ENCODE peak calls at places on chromosome 20, in eight cellular contexts. D, N, W, A, V, X, S and G are unnamed samples.

GRCh38 chr20:35741892-35742740 is at the start of gene RBM39:
- DNase-seq in D (peak), A (peak), V (peak), N (peak), S (peak), X (peak), W (peak), G (peak)

GRCh38 chr20:50475879-50476292 is 34.3 kb upstream of the PTPN1 start:
- DNase-seq in V (no peak), N (no peak), S (no peak), D (peak), A (peak), W (no peak), X (peak), G (no peak)

GRCh38 chr20:1892122-1892385 is 3.2 kb upstream of the SIRPA start:
- DNase-seq in S (no peak), X (no peak), A (no peak), N (no peak), V (no peak), D (no peak), W (no peak), G (no peak)

GRCh38 chr20:5642155-5642981 is 107.8 kb upstream of the SHLD1 start:
- DNase-seq in V (no peak), W (no peak), N (peak), X (peak), D (no peak), S (no peak), A (peak), G (peak)

GRCh38 chr20:38433304-38433972 is 1.7 kb downstream of the SNHG17 start:
- DNase-seq in D (no peak), N (no peak), A (no peak), V (no peak), S (no peak), W (no peak), X (no peak), G (no peak)

GRCh38 chr20:43460172-43460829 is 2.6 kb downstream of the SRSF6 start:
- DNase-seq in D (no peak), N (no peak), S (no peak), V (no peak), W (no peak), X (no peak), A (no peak), G (no peak)

GRCh38 chr20:7744411-7744810 is 195.8 kb downstream of the HAO1 start:
- DNase-seq in N (peak), V (peak), W (no peak), D (peak), S (peak), X (peak), A (no peak), G (peak)

GRCh38 chr20:40913224-40913821 is 115.3 kb upstream of the TOP1 start:
- DNase-seq in A (no peak), X (no peak), V (no peak), W (no peak), D (no peak), S (no peak), N (no peak), G (no peak)

GRCh38 chr20:14582855-14583254 is 245.4 kb upstream of the FLRT3 start:
- DNase-seq in N (no peak), W (no peak), V (no peak), S (no peak), X (no peak), A (no peak), D (no peak), G (peak)

GRCh38 chr20:11426938-11427337 is 490.8 kb upstream of the BTBD3 start:
- DNase-seq in D (peak), W (no peak), V (no peak), N (no peak), A (no peak), X (no peak), S (no peak), G (no peak)

GRCh38 chr20:52269926-52270325 is 78.3 kb upstream of the ZFP64 start:
- DNase-seq in W (no peak), S (no peak), N (no peak), X (no peak), V (no peak), A (no peak), D (no peak), G (no peak)

GRCh38 chr20:51366155-51366886 is 176.2 kb downstream of the NFATC2 start:
- DNase-seq in W (no peak), D (peak), S (peak), V (peak), N (peak), X (peak), A (peak), G (peak)

GRCh38 chr20:17287503-17287902 is 60.7 kb downstream of the PCSK2 start:
- DNase-seq in W (no peak), A (no peak), S (no peak), V (no peak), X (no peak), N (no peak), D (no peak), G (no peak)

GRCh38 chr20:1883986-1884385 is 11.2 kb upstream of the SIRPA start:
- DNase-seq in V (no peak), X (no peak), W (no peak), N (no peak), A (no peak), D (no peak), S (no peak), G (no peak)

GRCh38 chr20:45306431-45306982 is at the start of gene RBPJL:
- DNase-seq in W (no peak), A (no peak), V (no peak), X (no peak), S (no peak), N (no peak), D (no peak), G (no peak)

GRCh38 chr20:51565298-51565697 is 22.8 kb upstream of the NFATC2 start:
- DNase-seq in D (no peak), X (no peak), N (no peak), S (no peak), V (no peak), W (no peak), A (no peak), G (no peak)

GRCh38 chr20:44151621-44152416 is 35.2 kb downstream of the JPH2 start:
- DNase-seq in S (peak), A (no peak), X (no peak), W (no peak), D (no peak), V (no peak), N (no peak), G (no peak)

GRCh38 chr20:24611360-24612140 is 142.1 kb downstream of the SYNDIG1 start:
- DNase-seq in S (no peak), A (no peak), V (no peak), D (no peak), X (no peak), N (no peak), W (no peak), G (no peak)

GRCh38 chr20:3092611-3093379 is 8.3 kb upstream of the AVP start:
- DNase-seq in A (no peak), W (no peak), X (no peak), S (no peak), N (no peak), V (no peak), D (no peak), G (no peak)

GRCh38 chr20:24207803-24208300 is 219.3 kb upstream of the GGTLC1 start:
- DNase-seq in A (no peak), D (no peak), W (no peak), X (no peak), S (no peak), N (no peak), V (no peak), G (no peak)

GRCh38 chr20:1336699-1337387 is 7.9 kb upstream of the SDCBP2 start:
- DNase-seq in X (peak), N (no peak), A (peak), W (no peak), D (no peak), V (no peak), S (no peak), G (peak)

GRCh38 chr20:61252601-61253263 is 671 bp downstream of the CDH4 start:
- DNase-seq in X (peak), D (peak), V (no peak), A (no peak), N (no peak), S (peak), W (no peak), G (peak)

GRCh38 chr20:61668064-61668463 is 397.6 kb downstream of the TAF4 start:
- DNase-seq in A (no peak), X (no peak), D (no peak), S (no peak), W (no peak), N (no peak), V (no peak), G (no peak)

GRCh38 chr20:50747275-50747674 is 15.9 kb downstream of the PARD6B start:
- DNase-seq in D (no peak), S (no peak), N (no peak), W (no peak), X (no peak), A (no peak), V (no peak), G (no peak)

GRCh38 chr20:23399568-23400241 is 21.6 kb downstream of the NAPB start:
- DNase-seq in D (peak), N (peak), A (no peak), X (peak), V (no peak), S (no peak), W (no peak), G (peak)

GRCh38 chr20:19889011-19889953 is 127.9 kb upstream of the NAA20 start:
- DNase-seq in A (peak), S (peak), V (peak), W (no peak), D (peak), X (peak), N (peak), G (peak)

GRCh38 chr20:22523499-22524392 is 60.6 kb downstream of the FOXA2 start:
- DNase-seq in W (no peak), S (peak), D (no peak), N (no peak), X (no peak), V (no peak), A (no peak), G (no peak)

GRCh38 chr20:9206486-9206885 is 137.6 kb downstream of the PLCB4 start:
- DNase-seq in S (no peak), A (no peak), W (no peak), V (no peak), D (no peak), N (no peak), X (no peak), G (no peak)

DNA sequence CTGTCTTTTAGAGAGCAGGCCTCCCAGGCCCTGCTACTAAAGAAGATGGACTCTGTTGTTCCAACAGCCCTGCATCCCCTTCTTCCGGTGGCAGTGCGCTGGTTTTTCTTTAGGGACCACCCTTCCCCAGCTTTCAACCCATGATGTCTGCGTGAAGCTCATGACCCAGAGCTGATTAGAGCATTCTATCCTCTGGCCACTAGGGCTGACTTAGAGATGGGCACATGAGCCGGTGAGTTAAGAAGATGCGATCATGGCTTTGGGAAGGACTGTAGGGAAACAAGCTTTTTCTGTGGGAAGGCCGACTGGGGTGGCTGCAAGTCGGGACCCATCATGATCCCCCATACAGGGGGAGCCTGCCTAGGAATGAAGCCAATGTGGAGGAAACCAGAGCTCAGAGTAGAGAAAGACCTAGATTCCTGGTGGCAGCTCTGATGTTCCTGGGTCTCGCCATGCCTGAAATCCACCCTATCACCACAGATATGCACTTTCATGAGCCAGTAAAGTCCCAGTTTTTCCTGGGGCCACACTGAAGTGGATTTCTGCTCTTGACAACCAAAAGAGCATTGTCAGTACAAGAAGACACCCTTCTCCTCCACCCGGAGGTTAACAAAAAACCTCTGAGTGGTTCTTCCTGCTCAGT is 29.1 kb upstream of the STX16 start:
- DNase-seq in X (no peak), S (no peak), N (no peak), D (no peak), W (no peak), V (no peak), A (no peak), G (no peak)
- TF ChIP-seq CTCF in X (peak), S (peak), N (peak), D (peak), W (peak), V (peak), A (no peak), G (peak)

DNA sequence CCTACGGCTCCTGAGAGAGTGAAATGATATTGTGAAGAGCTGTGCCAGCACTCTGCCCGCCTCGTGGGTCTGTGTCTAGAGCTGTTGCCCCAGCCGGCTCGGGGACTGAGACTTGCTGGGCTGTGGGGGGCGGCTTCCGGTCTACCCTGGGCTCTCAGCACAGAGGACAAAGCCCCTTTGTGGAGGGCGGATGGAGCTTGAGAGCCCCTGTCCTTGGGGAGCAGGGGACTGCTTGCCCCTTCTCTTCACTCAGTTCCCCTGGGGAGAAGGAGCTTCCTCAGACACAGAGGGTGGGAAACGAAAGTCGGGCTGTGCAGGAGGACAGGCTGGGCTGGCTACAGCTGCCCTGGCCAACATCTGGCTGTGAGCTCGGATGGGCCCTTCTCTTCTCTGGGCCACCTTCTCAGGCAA is 11.0 kb downstream of the SRC start:
- DNase-seq in S (no peak), A (no peak), W (no peak), D (no peak), V (no peak), N (no peak), X (no peak), G (no peak)
- H3K4me3 ChIP-seq in S (no peak), A (no peak), W (no peak), D (no peak), V (no peak), N (no peak), X (no peak), G (no peak)

DNA sequence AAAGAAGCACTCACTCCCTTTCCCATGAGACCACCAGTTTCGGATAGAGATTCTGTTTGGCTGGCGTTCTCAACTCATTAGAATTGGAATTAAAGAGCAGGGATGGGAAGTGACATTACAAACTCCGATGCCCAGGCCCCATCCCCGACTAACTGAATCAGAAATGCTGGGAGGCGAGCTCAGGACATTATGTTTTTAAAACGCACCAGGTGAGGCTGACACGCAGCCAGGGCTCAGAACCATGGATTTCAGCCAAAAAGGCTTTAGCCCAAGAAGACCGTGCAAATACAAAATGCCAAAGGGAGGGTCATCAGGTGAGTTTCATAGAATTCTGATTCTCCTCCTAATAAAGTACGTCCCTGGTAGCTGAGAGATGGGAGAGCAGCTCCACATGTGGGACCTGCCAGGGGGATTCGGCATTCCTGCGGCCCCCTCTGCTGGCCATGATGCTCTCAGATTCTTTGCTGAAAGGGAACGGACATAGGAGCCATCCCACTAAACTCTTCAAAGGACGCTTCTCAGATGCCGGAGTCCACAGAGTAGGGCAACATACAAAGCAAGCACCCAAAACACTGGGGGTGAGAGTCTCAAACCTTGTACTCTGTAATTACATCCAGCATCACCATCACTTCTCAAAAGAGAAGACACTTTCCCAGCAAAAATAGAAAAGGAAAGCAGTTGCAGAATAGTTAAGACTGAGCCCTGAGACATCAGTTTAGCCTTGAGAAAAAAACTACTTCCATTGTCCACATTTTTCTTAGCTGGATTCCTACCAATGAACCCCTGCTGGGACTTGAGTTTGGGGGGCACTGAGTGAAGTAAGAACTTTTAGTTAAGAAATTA is 205.2 kb downstream of the BMP7 start:
- DNase-seq in W (no peak), V (no peak), X (peak), D (peak), S (peak), N (no peak), A (no peak), G (peak)
- TF ChIP-seq CTCF in W (peak), V (peak), X (no peak), D (peak), S (peak), N (peak), A (no peak), G (peak)

DNA sequence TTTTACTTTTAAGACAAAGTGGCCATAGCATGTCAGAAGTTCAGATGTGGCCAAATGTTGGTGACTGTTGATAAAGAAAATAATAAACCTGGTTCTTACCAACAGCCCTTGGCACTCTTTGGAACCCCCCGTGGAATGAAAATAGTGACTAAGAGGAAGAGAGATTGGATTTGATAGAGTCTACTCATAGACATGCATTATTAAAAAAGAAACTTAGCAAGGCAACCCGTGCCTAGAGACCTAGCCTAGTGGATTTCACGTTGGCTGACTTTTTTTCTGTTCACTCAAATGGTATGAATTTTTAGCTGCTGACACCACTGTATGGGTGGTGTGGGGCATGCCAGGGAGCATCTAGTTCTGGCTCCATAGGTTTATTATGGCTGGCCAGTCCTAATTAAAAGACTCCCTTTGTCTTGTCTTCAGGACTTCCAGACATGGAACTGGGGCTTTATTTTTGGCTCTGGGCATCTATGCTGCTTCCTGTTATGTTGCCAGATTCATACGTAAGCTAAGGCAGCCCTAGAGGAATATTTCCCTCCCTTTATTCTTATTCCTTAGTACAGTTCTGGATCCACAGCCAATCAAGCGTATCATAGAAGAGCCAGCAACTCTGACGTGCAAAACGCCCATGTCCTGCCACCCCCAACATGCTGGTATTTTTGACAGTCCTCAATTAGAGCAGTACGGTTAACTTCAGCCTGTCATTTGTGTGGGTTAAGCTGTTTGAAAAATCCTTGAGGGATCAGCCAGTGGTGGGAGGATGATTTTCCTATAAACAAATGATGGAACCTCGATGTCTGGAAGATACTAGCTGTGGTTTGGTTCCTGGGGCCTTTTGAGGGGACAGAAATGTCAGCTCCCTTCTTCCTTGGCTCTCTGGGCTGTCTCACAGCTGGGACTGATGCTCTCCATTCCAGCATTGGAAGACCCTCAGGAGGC is 127.5 kb downstream of the ISM1 start:
- DNase-seq in V (no peak), A (no peak), N (no peak), D (peak), S (no peak), X (peak), W (no peak), G (peak)
- H3K4me3 ChIP-seq in V (no peak), A (no peak), N (peak), D (no peak), S (no peak), X (no peak), W (no peak), G (no peak)

GRCh38 chr20:137668-138131 is 4.7 kb upstream of the DEFB126 start:
- DNase-seq in S (no peak), W (peak), D (no peak), N (no peak), V (no peak), X (no peak), A (no peak), G (no peak)
- TF ChIP-seq CTCF in S (no peak), W (peak), D (peak), N (peak), V (peak), X (peak), A (no peak), G (peak)

GRCh38 chr20:31717478-31717946 is 5.2 kb downstream of the BCL2L1 start:
- DNase-seq in W (peak), A (no peak), N (no peak), D (no peak), X (no peak), V (no peak), S (no peak), G (no peak)

GRCh38 chr20:31718952-31719643 is 3.6 kb downstream of the BCL2L1 start:
- DNase-seq in N (no peak), S (peak), X (no peak), A (no peak), W (peak), V (no peak), D (no peak), G (no peak)

GRCh38 chr20:31715766-31716165 is 6.9 kb downstream of the BCL2L1 start:
- DNase-seq in S (no peak), N (no peak), X (no peak), W (no peak), A (no peak), D (no peak), V (no peak), G (no peak)

GRCh38 chr20:31716351-31716750 is 6.3 kb downstream of the BCL2L1 start:
- DNase-seq in X (no peak), N (no peak), A (no peak), D (no peak), V (no peak), S (no peak), W (no peak), G (no peak)

GRCh38 chr20:31716818-31717477 is 5.7 kb downstream of the BCL2L1 start:
- DNase-seq in A (no peak), D (no peak), W (no peak), N (no peak), V (no peak), X (no peak), S (no peak), G (no peak)
- H3K4me3 ChIP-seq in A (no peak), D (no peak), W (peak), N (no peak), V (no peak), X (no peak), S (no peak), G (no peak)

GRCh38 chr20:47660602-47660905 is 124.7 kb downstream of the SULF2 start:
- DNase-seq in A (peak), S (no peak), V (no peak), X (no peak), N (no peak), D (no peak), W (no peak), G (no peak)
- TF ChIP-seq CTCF in A (no peak), S (no peak), V (no peak), X (no peak), N (no peak), D (no peak), W (no peak), G (no peak)

DNA sequence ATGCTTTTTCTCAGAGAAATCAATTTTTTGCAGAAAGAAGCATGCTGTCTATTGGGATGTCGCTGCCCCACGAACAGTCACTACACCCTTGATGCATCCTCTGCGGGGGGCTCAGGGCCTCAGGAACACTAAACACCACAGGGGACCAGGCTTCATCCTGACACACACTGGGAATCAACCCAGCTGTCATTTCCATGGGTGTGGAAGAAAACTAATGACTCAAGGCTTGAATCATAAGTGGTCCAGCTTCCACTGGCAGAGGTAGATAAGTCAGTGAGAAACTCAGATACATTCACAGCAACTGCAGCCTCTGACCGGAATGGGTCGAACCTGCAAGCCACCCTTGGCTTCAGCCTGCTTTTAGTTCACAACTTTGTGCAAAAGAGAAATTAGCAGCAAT is 81.3 kb upstream of the SPTLC3 start:
- DNase-seq in W (no peak), N (no peak), X (no peak), D (no peak), A (no peak), V (no peak), S (no peak), G (no peak)
- H3K4me3 ChIP-seq in W (no peak), N (no peak), X (no peak), D (no peak), A (no peak), V (no peak), S (no peak), G (no peak)